ENCODE peak calls at places on chromosomes 13 and 19, in seven cellular contexts. Z is fibroblast of lung, R is body of pancreas, F is spleen, N is uterus, V is tibial artery, J is neural progenitor cell. D is an unnamed sample.
A peak's percentile ranks its signal among the peaks of the same experiment; 100 is the strongest.

GRCh38 chr19:11971045-11971444 is 6.2 kb downstream of the ZNF763 start:
- DNase-seq in V (no peak), J (no peak), Z (no peak), F (no peak), R (no peak), N (no peak), D (no peak)

GRCh38 chr19:10305139-10305806 is 4.3 kb downstream of the ZGLP1 start:
- DNase-seq in F (no peak), Z (no peak), N (no peak), V (no peak), J (no peak), R (no peak), D (no peak)

GRCh38 chr13:97272526-97272925 is 50.4 kb downstream of the MBNL2 start:
- DNase-seq in V (no peak), F (no peak), J (no peak), R (no peak), Z (no peak), N (no peak), D (no peak)

GRCh38 chr19:12052571-12053169 is at the start of gene ZNF878:
- DNase-seq in R (peak; percentile 96), F (peak; percentile 90), J (peak; percentile 99), Z (peak; percentile 78), N (peak; percentile 88), V (peak; percentile 93), D (peak; percentile 91)

GRCh38 chr13:98500963-98501421 is 75.9 kb downstream of the STK24 start:
- DNase-seq in J (no peak), F (peak; percentile 73), N (no peak), V (no peak), R (no peak), Z (no peak), D (no peak)

GRCh38 chr13:39765801-39766463 is 110.5 kb downstream of the COG6 start:
- DNase-seq in F (no peak), J (peak; percentile 52), Z (peak; percentile 39), V (no peak), R (peak; percentile 44), N (peak; percentile 51), D (no peak)

GRCh38 chr13:29961036-29961685 is 110.7 kb upstream of the UBL3 start:
- DNase-seq in N (no peak), F (no peak), Z (no peak), J (no peak), V (no peak), R (no peak), D (no peak)

GRCh38 chr13:100550433-100550832 is 38.2 kb downstream of the GGACT start:
- DNase-seq in Z (peak; percentile 52), J (no peak), V (peak; percentile 66), R (no peak), F (no peak), N (peak; percentile 66), D (no peak)

GRCh38 chr19:743168-743687 is 7.7 kb upstream of the MISP start:
- DNase-seq in R (peak; percentile 35), V (no peak), J (no peak), N (no peak), Z (peak; percentile 19), F (no peak), D (no peak)

GRCh38 chr13:61765181-61765742 is 349.6 kb upstream of the PCDH20 start:
- DNase-seq in J (no peak), V (no peak), F (no peak), Z (no peak), R (no peak), N (no peak), D (no peak)

DNA sequence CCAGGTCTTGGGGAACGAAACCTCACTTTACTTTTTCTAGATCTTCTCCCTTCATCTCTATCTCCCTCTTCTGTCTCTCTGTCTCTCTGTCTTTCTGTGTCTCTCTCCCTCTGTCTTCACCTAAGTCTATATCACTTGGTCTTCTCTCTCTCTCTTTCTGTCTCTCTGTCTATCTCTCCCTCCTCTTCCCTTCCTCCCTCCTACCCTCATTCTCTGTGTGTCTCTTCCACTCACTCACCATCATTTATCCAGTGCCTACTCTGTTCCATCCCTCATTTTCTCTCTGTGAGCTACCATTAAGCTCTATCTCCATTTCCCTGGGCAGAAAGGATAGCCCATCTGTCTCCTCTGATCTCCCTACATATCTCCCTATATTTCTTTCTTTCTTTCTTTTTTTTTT is 32.2 kb upstream of the FBL start:
- DNase-seq in V (no peak), R (no peak), J (no peak), F (no peak), N (no peak), Z (no peak), D (no peak)
- H3K4me1 ChIP-seq in V (no peaks in the 10 kb centered on the region), R (no peaks in the 10 kb centered on the region), J (no peaks in the 10 kb centered on the region), F (no peaks in the 10 kb centered on the region), N (no peaks in the 10 kb centered on the region), Z (no peaks in the 10 kb centered on the region), D (no peaks in the 10 kb centered on the region)

GRCh38 chr13:113724780-113725315 is 34.2 kb upstream of the TMEM255B start:
- DNase-seq in F (peak; percentile 94), V (peak; percentile 85), J (peak; percentile 88), R (peak; percentile 75), Z (peak; percentile 75), N (peak; percentile 61), D (no peak)
- H3K4me3 ChIP-seq in F (peak overlapping the region; percentile 28), V (peak overlapping the region; percentile 42), J (peak overlapping the region; percentile 62), R (no peak overlapping the region), Z (peak overlapping the region; percentile 17), N (peak overlapping the region; percentile 42), D (peak overlapping the region; percentile 56)

GRCh38 chr13:110797230-110797877 is 83.9 kb downstream of the ING1 start:
- DNase-seq in R (no peak), Z (no peak), F (no peak), N (no peak), V (peak; percentile 20), J (no peak), D (no peak)

GRCh38 chr13:110798595-110798994 is 85.1 kb downstream of the ING1 start:
- DNase-seq in N (no peak), R (no peak), J (no peak), V (peak; percentile 60), F (no peak), Z (no peak), D (no peak)

GRCh38 chr13:110794209-110794608 is 80.7 kb downstream of the ING1 start:
- DNase-seq in R (no peak), F (no peak), Z (no peak), V (no peak), J (no peak), N (no peak), D (no peak)

GRCh38 chr13:110801044-110801443 is 87.5 kb downstream of the ING1 start:
- DNase-seq in V (peak; percentile 56), F (no peak), N (no peak), J (no peak), Z (no peak), R (no peak), D (no peak)

GRCh38 chr13:110799246-110800236 is 86.0 kb downstream of the ING1 start:
- DNase-seq in N (peak; percentile 78), Z (peak; percentile 93), J (no peak), V (peak; percentile 71), R (no peak), F (peak; percentile 77), D (peak; percentile 73)
- H3K27me3 ChIP-seq in N (no peaks in the 10 kb centered on the region), Z (no peaks in the 10 kb centered on the region), J (peaks cover 76% of the 10 kb centered on the region), V (no peaks in the 10 kb centered on the region), R (no peaks in the 10 kb centered on the region), F (no peaks in the 10 kb centered on the region), D (no peaks in the 10 kb centered on the region)

DNA sequence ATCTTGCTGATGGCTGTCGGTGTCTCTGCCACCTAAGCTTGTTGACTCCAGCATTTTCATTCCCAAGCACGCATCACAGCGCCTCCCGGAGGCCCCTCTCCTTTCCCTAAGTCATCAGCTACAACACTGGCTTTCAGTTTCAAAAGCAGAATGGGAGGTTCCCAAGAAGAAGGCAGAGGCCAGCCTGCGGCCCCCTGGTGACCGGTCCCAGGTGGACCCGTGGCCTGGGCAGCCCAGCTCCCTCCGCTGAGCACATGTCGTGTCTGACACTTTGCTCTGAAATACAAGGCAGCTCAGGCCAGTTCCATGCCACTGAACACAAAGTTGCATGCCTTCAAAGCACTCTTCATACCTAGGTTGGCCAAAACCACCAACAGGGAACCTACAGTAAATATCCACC is 8.5 kb downstream of the MLLT1 start:
- DNase-seq in F (no peak), R (no peak), N (no peak), Z (peak; percentile 28), J (no peak), V (no peak), D (no peak)
- H3K4me1 ChIP-seq in F (peaks cover 70% of the 10 kb centered on the region), R (peaks cover 62% of the 10 kb centered on the region), N (peaks cover 40% of the 10 kb centered on the region), Z (peaks cover 42% of the 10 kb centered on the region), J (peaks cover 42% of the 10 kb centered on the region), V (peaks cover 60% of the 10 kb centered on the region), D (peaks cover 81% of the 10 kb centered on the region)

DNA sequence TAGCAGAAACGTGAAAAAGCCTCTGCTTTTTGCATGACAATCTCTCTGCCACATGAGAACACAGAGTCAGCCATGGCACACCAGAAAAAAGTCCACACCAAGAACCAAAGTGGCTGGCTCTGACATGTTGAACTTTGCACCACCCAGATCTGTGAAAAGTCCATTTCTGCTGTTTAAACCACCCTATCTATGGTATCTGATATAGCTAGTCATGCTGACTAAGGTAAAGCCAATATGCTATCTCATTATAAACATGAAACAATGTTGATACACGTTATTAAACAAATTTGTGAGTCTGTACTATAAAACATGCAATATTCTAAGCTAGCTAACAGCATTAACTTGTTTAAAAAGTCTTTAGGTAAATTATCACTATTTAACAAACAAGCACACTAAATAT is 21.0 kb upstream of the ZNF432 start:
- DNase-seq in F (no peak), J (no peak), N (no peak), R (no peak), Z (no peak), V (no peak), D (no peak)
- H3K4me3 ChIP-seq in F (no peak overlapping the region), J (no peak overlapping the region), N (no peak overlapping the region), R (no peak overlapping the region), Z (no peak overlapping the region), V (no peak overlapping the region), D (no peak overlapping the region)